ENCODE peak calls at places on chromosomes 11 and 22, in six cellular contexts. R, M, X, Q, I and N are unnamed samples.

GRCh38 chr11:60953781-60954180 is 1.8 kb upstream of the SLC15A3 start:
- DNase-seq in R (no peak), M (no peak), X (no peak), Q (no peak), I (no peak), N (no peak)

GRCh38 chr22:39729141-39729934 is 158.8 kb downstream of the CACNA1I start:
- DNase-seq in R (no peak), M (no peak), X (no peak), Q (no peak), I (no peak), N (no peak)

GRCh38 chr22:43533656-43534428 is 122.0 kb downstream of the MPPED1 start:
- DNase-seq in R (no peak), M (no peak), X (no peak), Q (no peak), I (no peak), N (no peak)

GRCh38 chr22:41437198-41437597 is 9.4 kb downstream of the TOB2 start:
- DNase-seq in R (no peak), M (no peak), X (no peak), Q (no peak), I (no peak), N (no peak)

GRCh38 chr22:20951932-20952380 is 15.1 kb upstream of the AIFM3 start:
- DNase-seq in R (no peak), M (no peak), X (no peak), Q (no peak), I (no peak), N (no peak)

GRCh38 chr11:1194231-1194976 is 28.5 kb upstream of the MUC5B start:
- DNase-seq in R (no peak), M (no peak), X (no peak), Q (no peak), I (no peak), N (no peak)

GRCh38 chr22:44200451-44200850 is 19.7 kb downstream of the PARVG start:
- DNase-seq in R (no peak), M (no peak), X (no peak), Q (no peak), I (no peak), N (no peak)

GRCh38 chr22:29994027-29994715 is 86.1 kb upstream of the HORMAD2 start:
- DNase-seq in R (no peak), M (no peak), X (peak), Q (peak), I (peak), N (no peak)

GRCh38 chr22:50626314-50626855 is 1.6 kb downstream of the ARSA start:
- DNase-seq in R (no peak), M (no peak), X (no peak), Q (no peak), I (no peak), N (no peak)

GRCh38 chr11:2954263-2954662 is 25.0 kb upstream of the PHLDA2 start:
- DNase-seq in R (no peak), M (no peak), X (no peak), Q (no peak), I (no peak), N (no peak)

GRCh38 chr11:35531246-35531645 is 5.8 kb upstream of the PAMR1 start:
- DNase-seq in R (no peak), M (no peak), X (no peak), Q (no peak), I (no peak), N (no peak)

GRCh38 chr22:48428556-48429371 is 1398.9 kb downstream of the BRD1 start:
- DNase-seq in R (no peak), M (no peak), X (no peak), Q (no peak), I (no peak), N (no peak)

GRCh38 chr11:9455722-9456121 is 5.1 kb upstream of the ZNF143 start:
- DNase-seq in R (no peak), M (no peak), X (no peak), Q (no peak), I (no peak), N (no peak)

GRCh38 chr22:31241936-31242335 is 29.8 kb downstream of the LIMK2 start:
- DNase-seq in R (no peak), M (no peak), X (peak), Q (peak), I (no peak), N (no peak)

GRCh38 chr11:130798280-130798679 is 118.0 kb downstream of the SNX19 start:
- DNase-seq in R (no peak), M (no peak), X (peak), Q (peak), I (no peak), N (no peak)